ENCODE peak calls at places on chromosomes 13 and 19, in four cellular contexts. F is IMR-90, V is A549, G is HepG2. H is an unnamed sample.

GRCh38 chr19:55599468-55600335 is at the start of the genes FIZ1 and ZNF524:
- DNase-seq in F (peak), V (peak), G (peak), H (peak)

GRCh38 chr13:25247345-25247744 is 39.9 kb downstream of the MTMR6 start:
- DNase-seq in F (no peak), V (no peak), G (no peak), H (no peak)

GRCh38 chr19:19668230-19669012 is at the start of gene ZNF101:
- DNase-seq in F (peak), V (peak), G (peak), H (peak)

GRCh38 chr13:99392806-99393135 is 85.6 kb upstream of the GPR183 start:
- DNase-seq in F (no peak), V (no peak), G (no peak), H (no peak)

GRCh38 chr19:49613374-49613773 is 22.4 kb downstream of the PRR12 start:
- DNase-seq in F (no peak), V (peak), G (no peak), H (no peak)

GRCh38 chr19:48274173-48274572 is 4.3 kb downstream of the ZNF114 start:
- DNase-seq in F (peak), V (no peak), G (no peak), H (no peak)

GRCh38 chr13:38417727-38418126 is 68.1 kb downstream of the UFM1 start:
- DNase-seq in F (peak), V (peak), G (peak), H (peak)

GRCh38 chr13:110403315-110403714 is 96.2 kb downstream of the COL4A2 start:
- DNase-seq in F (peak), V (no peak), G (no peak), H (no peak)

GRCh38 chr13:86684402-86684801 is 885.2 kb upstream of the SLITRK6 start:
- DNase-seq in F (no peak), V (no peak), G (no peak), H (no peak)

GRCh38 chr13:101556676-101557121 is 104.2 kb downstream of the ITGBL1 start:
- DNase-seq in F (peak), V (no peak), G (no peak), H (no peak)

GRCh38 chr13:20178156-20178555 is 14.6 kb downstream of the GJB2 start:
- DNase-seq in F (no peak), V (no peak), G (no peak), H (no peak)

GRCh38 chr13:70054572-70054971 is 53.1 kb upstream of the ATXN8OS start:
- DNase-seq in F (no peak), V (no peak), G (no peak), H (no peak)

GRCh38 chr13:31538067-31539042 is 201.0 kb upstream of the RXFP2 start:
- DNase-seq in F (peak), V (peak), G (peak), H (peak)

GRCh38 chr13:33321686-33322473 is 36.3 kb upstream of the STARD13 start:
- DNase-seq in F (peak), V (no peak), G (no peak), H (no peak)
- TF ChIP-seq MAZ in F (no peak), V (no peak), G (no peak), H (no peak)

GRCh38 chr13:34358811-34359513 is 541.0 kb downstream of the RFC3 start:
- DNase-seq in F (peak), V (peak), G (no peak), H (no peak)
- TF ChIP-seq MAZ in F (no peak), V (no peak), G (no peak), H (no peak)

DNA sequence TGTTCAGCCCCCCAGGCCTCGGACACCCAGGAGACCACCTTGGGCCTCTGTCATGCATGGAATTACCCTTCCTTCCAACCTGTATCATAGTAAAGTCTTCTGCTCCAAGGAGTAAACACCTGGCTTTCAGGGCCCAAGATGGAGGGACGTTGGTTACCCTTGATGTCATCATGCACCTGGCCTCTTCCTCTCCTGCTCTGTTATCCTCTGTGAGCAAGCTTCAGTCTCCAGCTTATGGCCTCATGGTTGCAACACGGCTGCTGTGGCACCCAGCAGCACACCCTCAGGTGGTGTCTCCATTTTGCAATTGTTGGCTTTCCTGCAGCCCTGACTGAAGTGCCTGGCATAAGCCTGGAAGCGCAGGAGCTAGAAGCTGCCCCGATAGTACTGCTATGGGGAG is 4.0 kb upstream of the OVOL3 start:
- DNase-seq in F (no peak), V (no peak), G (no peak), H (no peak)
- TF ChIP-seq MAZ in F (no peak), V (no peak), G (no peak), H (no peak)

DNA sequence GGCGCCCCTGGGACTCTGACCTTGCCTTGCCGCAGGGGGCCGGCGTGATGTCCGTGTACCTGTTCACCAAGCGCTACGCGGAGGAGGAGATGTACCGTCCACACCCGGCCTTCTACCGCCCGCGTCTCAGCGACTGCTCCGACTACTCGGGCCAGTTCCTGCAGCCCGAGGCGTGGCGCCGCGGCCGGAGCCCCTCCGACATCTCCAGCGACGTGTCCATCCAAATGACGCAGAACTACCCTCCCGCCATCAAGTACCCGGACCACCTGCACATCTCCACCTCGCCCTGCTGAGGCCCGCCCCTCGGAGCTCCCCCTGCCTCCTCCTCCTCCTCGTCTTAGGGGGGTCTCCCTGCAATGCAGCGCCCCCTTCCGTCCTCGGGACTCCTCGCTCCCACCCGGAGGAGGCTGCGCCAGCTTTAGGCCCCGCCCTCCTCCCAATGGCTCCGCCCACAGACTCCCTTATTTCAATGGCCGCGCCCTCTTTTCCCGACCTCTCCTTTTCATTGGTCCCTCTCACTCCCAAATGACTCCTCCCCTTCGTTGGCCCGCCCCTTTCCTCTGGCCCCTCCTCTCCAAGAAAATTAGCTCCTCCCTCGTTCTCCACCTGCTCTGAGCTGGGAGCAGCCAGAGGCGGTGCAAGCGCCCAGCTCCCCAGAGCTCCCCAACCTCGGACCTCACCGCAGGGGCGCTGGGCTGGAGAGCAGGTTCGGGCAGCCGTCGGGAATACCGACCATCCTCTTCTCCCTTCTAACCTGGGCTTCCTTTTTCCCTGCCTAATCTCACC is 20.5 kb upstream of the CACNG8 start:
- DNase-seq in F (no peak), V (peak), G (peak), H (peak)
- TF ChIP-seq MAZ in F (no peak), V (no peak), G (no peak), H (no peak)

GRCh38 chr13:40026741-40027140 is 371.3 kb downstream of the COG6 start:
- DNase-seq in F (no peak), V (no peak), G (no peak), H (no peak)
- TF ChIP-seq MAZ in F (no peak), V (no peak), G (no peak), H (no peak)

GRCh38 chr19:50890422-50891252 is 17.4 kb downstream of the KLK2 start:
- DNase-seq in F (peak), V (peak), G (no peak), H (no peak)
- TF ChIP-seq MAZ in F (no peak), V (no peak), G (no peak), H (no peak)

DNA sequence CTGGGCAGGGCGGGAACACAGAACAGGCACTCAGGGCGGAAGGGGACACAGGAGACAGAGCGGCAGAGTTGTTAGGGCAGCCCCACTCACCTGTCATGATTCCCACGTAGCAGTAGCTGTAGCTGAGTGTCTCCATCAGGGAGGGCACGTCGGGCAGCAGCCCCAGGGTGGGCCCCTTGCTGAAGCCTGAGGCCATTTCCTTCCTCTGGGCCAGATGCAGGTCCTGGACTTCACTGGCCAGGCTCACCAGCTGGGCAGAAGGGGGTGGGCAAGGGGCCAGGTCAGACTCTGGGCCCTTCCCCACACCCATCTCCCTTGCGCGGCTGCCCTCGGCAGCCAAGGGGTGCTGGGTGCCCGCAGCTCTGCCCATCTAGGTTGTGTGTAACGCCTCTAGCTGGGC is 5.9 kb downstream of the MBOAT7 start:
- DNase-seq in F (no peak), V (no peak), G (no peak), H (no peak)
- TF ChIP-seq MAZ in F (no peak), V (no peak), G (no peak), H (no peak)

DNA sequence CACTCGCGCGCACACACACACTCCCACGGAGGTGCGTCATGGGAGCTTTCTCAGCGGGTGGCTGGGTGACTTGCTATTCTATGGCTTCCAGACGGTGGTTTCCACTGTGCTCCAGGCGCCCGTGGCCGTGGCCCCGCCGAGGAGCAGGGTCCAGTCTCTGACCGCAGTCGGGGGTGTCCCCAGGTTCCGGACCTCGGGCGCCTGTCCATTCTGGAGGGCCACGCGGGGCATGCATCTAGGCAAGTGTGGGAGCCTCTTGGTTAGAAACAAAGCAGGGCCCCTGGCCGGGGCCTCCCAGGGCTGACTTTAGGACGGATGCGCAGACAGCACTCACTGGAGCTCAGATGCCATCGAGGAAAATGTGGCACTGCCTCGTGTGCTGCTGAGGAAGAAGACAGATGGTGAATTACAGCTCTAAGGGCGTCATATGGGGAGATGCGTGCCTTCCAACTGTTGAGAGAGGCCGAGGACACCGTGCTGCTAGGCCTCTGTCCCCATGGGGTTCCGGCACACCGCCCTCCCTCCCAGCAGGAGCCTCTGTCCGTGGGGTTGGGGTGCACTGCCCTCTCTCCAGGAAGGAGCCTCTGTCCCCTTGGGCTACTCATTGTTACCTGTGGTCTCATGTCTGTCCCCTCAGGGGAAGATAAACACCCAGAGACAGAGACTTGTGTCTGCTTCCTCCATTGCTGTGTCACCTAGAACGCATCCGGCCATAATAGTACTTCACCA is 38.1 kb downstream of the TMEM255B start:
- DNase-seq in F (no peak), V (no peak), G (no peak), H (no peak)
- TF ChIP-seq MAZ in F (no peak), V (no peak), G (no peak), H (no peak)

DNA sequence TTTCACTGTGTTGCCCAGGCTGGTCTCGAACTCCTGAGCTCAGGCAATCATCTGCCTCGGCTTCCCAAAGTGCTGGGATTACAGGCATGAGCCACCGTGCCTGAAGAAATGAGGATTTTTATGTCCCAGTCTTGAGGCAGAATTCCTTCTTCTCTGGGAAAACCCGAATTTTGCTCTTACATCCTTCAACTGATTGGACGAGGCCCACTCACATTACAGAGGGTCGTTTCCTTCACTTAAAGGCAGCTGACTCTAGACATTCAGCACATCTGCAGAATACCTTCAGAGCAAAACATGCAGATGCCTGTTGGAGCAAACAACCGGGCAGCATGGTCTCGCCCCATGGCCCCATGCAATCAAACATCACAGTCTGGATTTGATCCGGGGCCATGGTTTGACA is 36.3 kb upstream of the NFIC start:
- DNase-seq in F (no peak), V (no peak), G (no peak), H (no peak)
- TF ChIP-seq MAZ in F (no peak), V (no peak), G (no peak), H (no peak)

H was measured in K562.